ENCODE peak calls at places on chromosomes 7 and 10, in nine cellular contexts. One of them, this sample, is unnamed.
A peak's percentile ranks its signal among the peaks of the same experiment; 100 is the strongest.

GRCh38 chr10:52437205-52437646 is 123.1 kb downstream of the DKK1 start:
- DNase-seq in NCI-H1694 treated with DMSO at 0.1 percent for 48 hours: no peak
- DNase-seq in transverse colon: no peak
- DNase-seq in HT1080: no peak
- DNase-seq in GM03348: no peak
- DNase-seq in GM10248: no peak
- DNase-seq in Right ventricle myocardium inferior: no peak
- DNase-seq in kidney epithelial cell: no peak
- DNase-seq in activated T-cell treated with anti-CD3 and anti-CD28 coated beads for 1 hour: no peak
- DNase-seq in this sample: no peak

GRCh38 chr10:71972746-71973695 is 8.8 kb downstream of the CHST3 start:
- DNase-seq in Right ventricle myocardium inferior: no peak
- DNase-seq in activated T-cell treated with anti-CD3 and anti-CD28 coated beads for 1 hour: no peak
- DNase-seq in NCI-H1694 treated with DMSO at 0.1 percent for 48 hours: no peak
- DNase-seq in kidney epithelial cell: no peak
- DNase-seq in HT1080: no peak
- DNase-seq in transverse colon: no peak
- DNase-seq in GM10248: no peak
- DNase-seq in GM03348: no peak
- DNase-seq in this sample: no peak

GRCh38 chr7:74405899-74406512 is 47.7 kb upstream of the GTF2IRD1 start:
- DNase-seq in transverse colon: no peak
- DNase-seq in kidney epithelial cell: no peak
- DNase-seq in activated T-cell treated with anti-CD3 and anti-CD28 coated beads for 1 hour: no peak
- DNase-seq in HT1080: no peak
- DNase-seq in NCI-H1694 treated with DMSO at 0.1 percent for 48 hours: no peak
- DNase-seq in GM10248: no peak
- DNase-seq in Right ventricle myocardium inferior: no peak
- DNase-seq in GM03348: no peak
- DNase-seq in this sample: no peak

GRCh38 chr7:123871998-123872867 is 27.3 kb downstream of the HYAL4 start:
- DNase-seq in HT1080: peak; percentile 44
- DNase-seq in Right ventricle myocardium inferior: peak; percentile 67
- DNase-seq in GM03348: peak; percentile 31
- DNase-seq in NCI-H1694 treated with DMSO at 0.1 percent for 48 hours: peak; percentile 23
- DNase-seq in activated T-cell treated with anti-CD3 and anti-CD28 coated beads for 1 hour: peak; percentile 2
- DNase-seq in transverse colon: peak; percentile 33
- DNase-seq in GM10248: peak; percentile 35
- DNase-seq in kidney epithelial cell: peak; percentile 12
- DNase-seq in this sample: peak; percentile 24

GRCh38 chr7:115191506-115191905 is 269.6 kb downstream of the MDFIC start:
- DNase-seq in GM10248: no peak
- DNase-seq in Right ventricle myocardium inferior: no peak
- DNase-seq in NCI-H1694 treated with DMSO at 0.1 percent for 48 hours: no peak
- DNase-seq in transverse colon: no peak
- DNase-seq in kidney epithelial cell: no peak
- DNase-seq in GM03348: no peak
- DNase-seq in activated T-cell treated with anti-CD3 and anti-CD28 coated beads for 1 hour: no peak
- DNase-seq in HT1080: no peak
- DNase-seq in this sample: no peak

GRCh38 chr7:41701068-41701467 is 1.8 kb downstream of the INHBA start:
- DNase-seq in kidney epithelial cell: no peak
- DNase-seq in NCI-H1694 treated with DMSO at 0.1 percent for 48 hours: no peak
- DNase-seq in GM03348: no peak
- DNase-seq in GM10248: no peak
- DNase-seq in HT1080: no peak
- DNase-seq in activated T-cell treated with anti-CD3 and anti-CD28 coated beads for 1 hour: no peak
- DNase-seq in transverse colon: no peak
- DNase-seq in Right ventricle myocardium inferior: no peak
- DNase-seq in this sample: no peak

GRCh38 chr10:43336061-43336460 is 35.4 kb upstream of the FXYD4 start:
- DNase-seq in kidney epithelial cell: no peak
- DNase-seq in GM10248: no peak
- DNase-seq in HT1080: no peak
- DNase-seq in NCI-H1694 treated with DMSO at 0.1 percent for 48 hours: no peak
- DNase-seq in Right ventricle myocardium inferior: no peak
- DNase-seq in GM03348: no peak
- DNase-seq in transverse colon: no peak
- DNase-seq in activated T-cell treated with anti-CD3 and anti-CD28 coated beads for 1 hour: no peak
- DNase-seq in this sample: no peak

GRCh38 chr7:107777702-107778101 is 25.3 kb downstream of the SLC26A3 start:
- DNase-seq in HT1080: no peak
- DNase-seq in NCI-H1694 treated with DMSO at 0.1 percent for 48 hours: no peak
- DNase-seq in GM10248: no peak
- DNase-seq in activated T-cell treated with anti-CD3 and anti-CD28 coated beads for 1 hour: no peak
- DNase-seq in transverse colon: peak; percentile 41
- DNase-seq in kidney epithelial cell: no peak
- DNase-seq in GM03348: no peak
- DNase-seq in Right ventricle myocardium inferior: no peak
- DNase-seq in this sample: no peak

GRCh38 chr10:77641788-77642397 is 4.3 kb upstream of the KCNMA1 start:
- DNase-seq in activated T-cell treated with anti-CD3 and anti-CD28 coated beads for 1 hour: peak; percentile 34
- DNase-seq in HT1080: peak; percentile 83
- DNase-seq in NCI-H1694 treated with DMSO at 0.1 percent for 48 hours: peak; percentile 84
- DNase-seq in kidney epithelial cell: peak; percentile 44
- DNase-seq in GM10248: peak; percentile 62
- DNase-seq in transverse colon: peak; percentile 64
- DNase-seq in Right ventricle myocardium inferior: no peak
- DNase-seq in GM03348: peak; percentile 77
- DNase-seq in this sample: peak; percentile 55

GRCh38 chr10:124293641-124294449 is 124.9 kb downstream of the OAT start:
- DNase-seq in HT1080: no peak
- DNase-seq in NCI-H1694 treated with DMSO at 0.1 percent for 48 hours: no peak
- DNase-seq in GM03348: no peak
- DNase-seq in transverse colon: no peak
- DNase-seq in Right ventricle myocardium inferior: peak; percentile 22
- DNase-seq in activated T-cell treated with anti-CD3 and anti-CD28 coated beads for 1 hour: no peak
- DNase-seq in kidney epithelial cell: no peak
- DNase-seq in GM10248: no peak
- DNase-seq in this sample: no peak

GRCh38 chr10:46020871-46021553 is 9.4 kb downstream of the NCOA4 start:
- DNase-seq in GM03348: peak; percentile 37
- DNase-seq in kidney epithelial cell: peak; percentile 35
- DNase-seq in GM10248: no peak
- DNase-seq in transverse colon: no peak
- DNase-seq in NCI-H1694 treated with DMSO at 0.1 percent for 48 hours: no peak
- DNase-seq in HT1080: no peak
- DNase-seq in Right ventricle myocardium inferior: no peak
- DNase-seq in activated T-cell treated with anti-CD3 and anti-CD28 coated beads for 1 hour: no peak
- DNase-seq in this sample: peak; percentile 78

GRCh38 chr7:5352440-5353010 is 69.8 kb downstream of the SLC29A4 start:
- DNase-seq in kidney epithelial cell: no peak
- DNase-seq in NCI-H1694 treated with DMSO at 0.1 percent for 48 hours: no peak
- DNase-seq in activated T-cell treated with anti-CD3 and anti-CD28 coated beads for 1 hour: no peak
- DNase-seq in GM10248: no peak
- DNase-seq in Right ventricle myocardium inferior: peak; percentile 60
- DNase-seq in transverse colon: no peak
- DNase-seq in GM03348: no peak
- DNase-seq in HT1080: no peak
- DNase-seq in this sample: no peak

GRCh38 chr7:87875151-87876039 is 765 bp downstream of the SLC25A40 start:
- DNase-seq in HT1080: no peak
- DNase-seq in transverse colon: peak; percentile 41
- DNase-seq in kidney epithelial cell: no peak
- DNase-seq in Right ventricle myocardium inferior: peak; percentile 62
- DNase-seq in activated T-cell treated with anti-CD3 and anti-CD28 coated beads for 1 hour: no peak
- DNase-seq in NCI-H1694 treated with DMSO at 0.1 percent for 48 hours: no peak
- DNase-seq in GM03348: no peak
- DNase-seq in GM10248: no peak
- DNase-seq in this sample: no peak

GRCh38 chr7:16084370-16084769 is 337.0 kb downstream of the CRPPA start:
- DNase-seq in NCI-H1694 treated with DMSO at 0.1 percent for 48 hours: no peak
- DNase-seq in transverse colon: no peak
- DNase-seq in HT1080: no peak
- DNase-seq in activated T-cell treated with anti-CD3 and anti-CD28 coated beads for 1 hour: no peak
- DNase-seq in GM03348: no peak
- DNase-seq in kidney epithelial cell: no peak
- DNase-seq in Right ventricle myocardium inferior: no peak
- DNase-seq in GM10248: no peak
- DNase-seq in this sample: peak; percentile 52

GRCh38 chr7:2409745-2410414 is 6.5 kb downstream of the CHST12 start:
- DNase-seq in activated T-cell treated with anti-CD3 and anti-CD28 coated beads for 1 hour: no peak
- DNase-seq in GM03348: no peak
- DNase-seq in kidney epithelial cell: no peak
- DNase-seq in transverse colon: no peak
- DNase-seq in HT1080: no peak
- DNase-seq in NCI-H1694 treated with DMSO at 0.1 percent for 48 hours: no peak
- DNase-seq in Right ventricle myocardium inferior: peak; percentile 25
- DNase-seq in GM10248: no peak
- DNase-seq in this sample: no peak

GRCh38 chr7:38909870-38910269 is 879 bp upstream of the VPS41 start:
- DNase-seq in Right ventricle myocardium inferior: no peak
- DNase-seq in activated T-cell treated with anti-CD3 and anti-CD28 coated beads for 1 hour: no peak
- DNase-seq in kidney epithelial cell: no peak
- DNase-seq in transverse colon: no peak
- DNase-seq in HT1080: no peak
- DNase-seq in NCI-H1694 treated with DMSO at 0.1 percent for 48 hours: no peak
- DNase-seq in GM10248: no peak
- DNase-seq in GM03348: no peak
- DNase-seq in this sample: no peak

GRCh38 chr7:77519672-77520071 is 17.4 kb upstream of the PTPN12 start:
- DNase-seq in GM10248: no peak
- DNase-seq in NCI-H1694 treated with DMSO at 0.1 percent for 48 hours: no peak
- DNase-seq in GM03348: no peak
- DNase-seq in kidney epithelial cell: no peak
- DNase-seq in transverse colon: no peak
- DNase-seq in HT1080: no peak
- DNase-seq in activated T-cell treated with anti-CD3 and anti-CD28 coated beads for 1 hour: no peak
- DNase-seq in Right ventricle myocardium inferior: no peak
- DNase-seq in this sample: no peak

GRCh38 chr10:131142446-131143380 is 168.8 kb downstream of the TCERG1L start:
- DNase-seq in NCI-H1694 treated with DMSO at 0.1 percent for 48 hours: no peak
- DNase-seq in HT1080: no peak
- DNase-seq in transverse colon: no peak
- DNase-seq in kidney epithelial cell: no peak
- DNase-seq in activated T-cell treated with anti-CD3 and anti-CD28 coated beads for 1 hour: no peak
- DNase-seq in GM10248: no peak
- DNase-seq in GM03348: no peak
- DNase-seq in Right ventricle myocardium inferior: no peak
- DNase-seq in this sample: no peak

GRCh38 chr10:123027861-123028260 is 19.1 kb downstream of the ACADSB start:
- DNase-seq in GM10248: no peak
- DNase-seq in activated T-cell treated with anti-CD3 and anti-CD28 coated beads for 1 hour: no peak
- DNase-seq in GM03348: no peak
- DNase-seq in transverse colon: no peak
- DNase-seq in kidney epithelial cell: peak; percentile 34
- DNase-seq in NCI-H1694 treated with DMSO at 0.1 percent for 48 hours: no peak
- DNase-seq in HT1080: no peak
- DNase-seq in Right ventricle myocardium inferior: no peak
- DNase-seq in this sample: no peak

GRCh38 chr7:16491148-16491547 is 25.6 kb upstream of the SOSTDC1 start:
- DNase-seq in transverse colon: no peak
- DNase-seq in HT1080: no peak
- DNase-seq in activated T-cell treated with anti-CD3 and anti-CD28 coated beads for 1 hour: no peak
- DNase-seq in kidney epithelial cell: no peak
- DNase-seq in Right ventricle myocardium inferior: no peak
- DNase-seq in GM03348: no peak
- DNase-seq in NCI-H1694 treated with DMSO at 0.1 percent for 48 hours: no peak
- DNase-seq in GM10248: no peak
- DNase-seq in this sample: no peak

GRCh38 chr7:54967384-54967783 is 51.4 kb upstream of the EGFR start:
- DNase-seq in transverse colon: no peak
- DNase-seq in GM03348: no peak
- DNase-seq in HT1080: peak; percentile 48
- DNase-seq in GM10248: no peak
- DNase-seq in NCI-H1694 treated with DMSO at 0.1 percent for 48 hours: no peak
- DNase-seq in kidney epithelial cell: peak; percentile 96
- DNase-seq in Right ventricle myocardium inferior: no peak
- DNase-seq in activated T-cell treated with anti-CD3 and anti-CD28 coated beads for 1 hour: no peak
- DNase-seq in this sample: peak; percentile 72

GRCh38 chr10:24953350-24954074 is 1.1 kb upstream of the PRTFDC1 start:
- DNase-seq in HT1080: no peak
- DNase-seq in GM10248: no peak
- DNase-seq in activated T-cell treated with anti-CD3 and anti-CD28 coated beads for 1 hour: no peak
- DNase-seq in transverse colon: no peak
- DNase-seq in kidney epithelial cell: no peak
- DNase-seq in GM03348: peak; percentile 63
- DNase-seq in Right ventricle myocardium inferior: no peak
- DNase-seq in NCI-H1694 treated with DMSO at 0.1 percent for 48 hours: peak; percentile 12
- DNase-seq in this sample: no peak

GRCh38 chr7:142785841-142786250 is 15.1 kb downstream of the PRSS2 start:
- DNase-seq in GM03348: no peak
- DNase-seq in kidney epithelial cell: no peak
- DNase-seq in activated T-cell treated with anti-CD3 and anti-CD28 coated beads for 1 hour: peak; percentile 61
- DNase-seq in NCI-H1694 treated with DMSO at 0.1 percent for 48 hours: no peak
- DNase-seq in Right ventricle myocardium inferior: no peak
- DNase-seq in HT1080: no peak
- DNase-seq in transverse colon: peak; percentile 37
- DNase-seq in GM10248: no peak
- DNase-seq in this sample: no peak

GRCh38 chr10:29702288-29703164 is 67.8 kb upstream of the SVIL start:
- DNase-seq in HT1080: no peak
- DNase-seq in GM03348: no peak
- DNase-seq in NCI-H1694 treated with DMSO at 0.1 percent for 48 hours: no peak
- DNase-seq in activated T-cell treated with anti-CD3 and anti-CD28 coated beads for 1 hour: no peak
- DNase-seq in GM10248: no peak
- DNase-seq in Right ventricle myocardium inferior: no peak
- DNase-seq in transverse colon: no peak
- DNase-seq in kidney epithelial cell: no peak
- DNase-seq in this sample: no peak

GRCh38 chr7:67377939-67378862 is 381.6 kb downstream of the TYW1 start:
- DNase-seq in NCI-H1694 treated with DMSO at 0.1 percent for 48 hours: peak; percentile 92
- DNase-seq in GM03348: peak; percentile 86
- DNase-seq in activated T-cell treated with anti-CD3 and anti-CD28 coated beads for 1 hour: peak; percentile 25
- DNase-seq in GM10248: peak; percentile 77
- DNase-seq in Right ventricle myocardium inferior: peak; percentile 75
- DNase-seq in HT1080: peak; percentile 71
- DNase-seq in kidney epithelial cell: no peak
- DNase-seq in transverse colon: peak; percentile 45
- DNase-seq in this sample: peak; percentile 36

GRCh38 chr10:59362184-59362966 is at the start of gene FAM13C:
- DNase-seq in kidney epithelial cell: no peak
- DNase-seq in GM10248: no peak
- DNase-seq in transverse colon: peak; percentile 68
- DNase-seq in activated T-cell treated with anti-CD3 and anti-CD28 coated beads for 1 hour: no peak
- DNase-seq in GM03348: peak; percentile 78
- DNase-seq in NCI-H1694 treated with DMSO at 0.1 percent for 48 hours: peak; percentile 67
- DNase-seq in Right ventricle myocardium inferior: peak; percentile 72
- DNase-seq in HT1080: peak; percentile 69
- DNase-seq in this sample: no peak